ENCODE peak calls at places on chromosomes 2 and 18, in four cellular contexts. H, X, A and E are unnamed samples.

GRCh38 chr2:232039086-232039485 is 77.6 kb downstream of the DIS3L2 start:
- DNase-seq in X (no peak), A (no peak), H (no peak), E (no peak)

GRCh38 chr2:53768233-53768542 is 584 bp downstream of the CHAC2 start:
- DNase-seq in X (no peak), H (peak; percentile 63), A (peak; percentile 29), E (no peak)

GRCh38 chr2:5898667-5899066 is 206.5 kb downstream of the SOX11 start:
- DNase-seq in H (no peak), X (no peak), A (no peak), E (no peak)

GRCh38 chr2:65937379-65938160 is 497.4 kb upstream of the MEIS1 start:
- DNase-seq in H (no peak), A (no peak), X (no peak), E (no peak)

GRCh38 chr2:202817771-202818170 is 53.8 kb downstream of the ICA1L start:
- DNase-seq in A (no peak), H (no peak), X (no peak), E (no peak)

GRCh38 chr2:109623297-109623696 is 9.1 kb downstream of the SOWAHC start:
- DNase-seq in X (no peak), A (no peak), H (no peak), E (no peak)

GRCh38 chr18:78873916-78874505 is 105.6 kb upstream of the SALL3 start:
- DNase-seq in H (no peak), A (no peak), X (no peak), E (no peak)

GRCh38 chr2:113012436-113013335 is 7.4 kb downstream of the IL36A start:
- DNase-seq in H (no peak), A (no peak), X (no peak), E (no peak)

GRCh38 chr18:59760212-59760997 is 63.2 kb upstream of the CCBE1 start:
- DNase-seq in A (no peak), X (no peak), H (no peak), E (no peak)

GRCh38 chr2:3001595-3002184 is 375.9 kb downstream of the EIPR1 start:
- DNase-seq in H (peak; percentile 30), X (no peak), A (peak; percentile 22), E (no peak)

GRCh38 chr2:213251618-213252017 is 32.6 kb upstream of the SPAG16 start:
- DNase-seq in X (no peak), A (no peak), H (no peak), E (no peak)

GRCh38 chr18:32576296-32576916 is 105.7 kb upstream of the GAREM1 start:
- DNase-seq in H (peak; percentile 28), A (no peak), X (no peak), E (no peak)

GRCh38 chr18:24173997-24174396 is 35.1 kb downstream of the CABYR start:
- DNase-seq in X (no peak), H (no peak), A (no peak), E (no peak)

GRCh38 chr2:61763605-61764034 is 90.2 kb downstream of the FAM161A start:
- DNase-seq in A (peak; percentile 76), H (peak; percentile 87), X (peak; percentile 93), E (peak; percentile 84)

GRCh38 chr2:129011466-129012061 is 692.9 kb upstream of the HS6ST1 start:
- DNase-seq in H (no peak), X (no peak), A (no peak), E (no peak)

DNA sequence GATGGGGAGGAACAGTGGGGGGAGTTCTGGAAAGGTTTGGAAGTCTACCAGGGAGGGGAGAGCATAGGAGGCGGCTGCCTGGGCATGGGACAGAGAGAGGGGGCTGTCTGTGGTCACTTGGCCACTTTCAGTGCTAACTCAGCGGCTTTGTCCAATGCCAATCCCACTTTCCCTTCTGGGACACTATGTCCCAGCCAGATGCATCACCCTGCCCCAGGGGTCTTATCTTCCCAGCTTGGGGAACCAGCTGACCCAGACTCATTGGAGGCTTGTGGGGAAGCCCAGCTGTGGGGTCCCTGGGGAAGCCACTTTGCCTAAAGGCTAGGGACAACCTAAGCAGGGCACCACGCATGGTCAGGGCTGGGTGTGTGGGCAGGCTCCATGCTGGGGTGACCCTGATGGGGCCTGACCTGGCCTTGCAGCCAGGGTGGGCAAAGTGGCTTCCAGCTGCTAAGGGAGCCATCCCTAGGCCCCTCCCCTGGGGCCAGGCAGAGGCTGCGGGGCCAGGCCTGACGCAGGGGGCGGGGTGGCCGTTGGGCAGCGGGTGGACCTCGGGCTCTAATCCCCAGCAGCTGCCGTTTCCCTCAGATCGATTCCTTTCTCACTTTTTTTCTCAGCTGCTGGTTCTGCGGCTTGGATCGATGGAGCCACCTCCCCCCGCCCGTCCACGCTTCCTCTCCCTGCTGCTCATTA is 1.6 kb upstream of the ASIC4 start:
- DNase-seq in A (no peak), X (no peak), H (no peak), E (no peak)
- TF ChIP-seq CTCF in A (no peak), X (no peak), H (no peak), E (no peak)

GRCh38 chr2:136324966-136325365 is 207.0 kb upstream of the CXCR4 start:
- DNase-seq in H (no peak), X (no peak), A (no peak), E (no peak)

GRCh38 chr2:136325844-136326291 is 207.9 kb upstream of the CXCR4 start:
- DNase-seq in H (no peak), A (no peak), X (no peak), E (no peak)

GRCh38 chr2:136323212-136323611 is 205.3 kb upstream of the CXCR4 start:
- DNase-seq in A (no peak), H (no peak), X (no peak), E (no peak)

GRCh38 chr2:136322436-136322835 is 204.5 kb upstream of the CXCR4 start:
- DNase-seq in A (no peak), X (no peak), H (no peak), E (no peak)

DNA sequence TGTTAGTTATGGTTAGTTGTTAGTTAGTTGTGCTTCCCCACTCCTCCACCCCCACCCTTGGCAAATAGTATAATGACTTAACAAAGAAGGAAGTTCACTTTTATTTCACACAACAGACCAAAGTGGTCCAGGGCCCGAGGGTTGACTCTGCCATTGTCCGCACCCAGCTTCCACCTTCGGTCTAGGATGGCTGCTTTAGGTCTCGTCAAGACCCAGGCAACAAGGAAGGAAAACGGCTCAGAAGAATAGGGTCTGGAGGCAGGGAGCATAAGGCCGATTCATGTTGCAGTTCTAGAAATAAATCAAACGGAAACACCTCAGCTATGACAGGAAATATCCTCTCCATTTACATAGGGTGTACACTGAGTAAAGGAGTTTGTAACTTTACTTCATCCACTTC is 206.0 kb upstream of the CXCR4 start:
- DNase-seq in H (no peak), X (no peak), A (no peak), E (no peak)
- H3K4me1 ChIP-seq in H (no peaks in the 10 kb centered on the region), X (no peaks in the 10 kb centered on the region), A (no peaks in the 10 kb centered on the region), E (no peaks in the 10 kb centered on the region)

DNA sequence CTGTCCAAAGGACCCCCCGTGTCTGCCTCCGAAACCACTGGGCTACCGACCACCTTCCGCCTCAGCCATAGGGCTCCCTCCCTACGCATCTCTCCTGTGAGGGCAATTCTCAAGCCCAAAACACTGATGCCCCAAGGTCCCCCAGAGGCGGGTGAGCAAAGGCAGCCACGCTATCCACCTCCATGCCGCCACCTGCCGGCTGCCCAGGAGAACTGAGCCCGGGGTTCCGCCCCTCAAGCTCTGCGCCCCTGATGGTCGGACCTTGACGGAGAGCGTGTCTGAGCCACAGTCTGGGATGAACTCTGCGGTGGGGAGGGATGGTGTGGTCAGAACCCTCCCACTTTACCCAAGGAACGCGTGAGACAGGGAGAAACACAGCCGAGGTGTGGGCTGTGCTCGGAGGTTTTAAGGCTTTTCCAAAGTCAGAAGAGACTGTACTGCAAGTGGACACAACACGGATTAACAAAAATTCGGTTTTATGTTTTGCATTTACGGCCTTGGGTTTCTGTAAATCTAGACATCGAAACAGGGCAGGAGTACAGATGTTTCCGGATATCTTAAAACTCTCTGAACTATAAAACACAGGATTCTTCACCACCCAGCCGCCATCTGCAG is 114.1 kb downstream of the ZNF516 start:
- DNase-seq in A (no peak), X (no peak), H (no peak), E (peak; percentile 61)
- TF ChIP-seq CTCF in A (peak; percentile 36), X (no peak), H (peak; percentile 42), E (peak; percentile 59)

GRCh38 chr2:55155764-55156221 is 76.3 kb downstream of the CLHC1 start:
- DNase-seq in X (no peak), A (no peak), H (no peak), E (no peak)
- H3K4me1 ChIP-seq in X (peaks cover 20% of the 10 kb centered on the region), A (peaks cover 4% of the 10 kb centered on the region), H (peaks cover 4% of the 10 kb centered on the region), E (peaks cover 18% of the 10 kb centered on the region)

GRCh38 chr2:215313219-215313656 is 1.4 kb downstream of the ATIC start:
- DNase-seq in A (no peak), H (no peak), X (no peak), E (no peak)

GRCh38 chr2:215314896-215315295 is 3.0 kb downstream of the ATIC start:
- DNase-seq in A (no peak), H (no peak), X (no peak), E (no peak)

GRCh38 chr2:215316336-215316735 is 4.5 kb downstream of the ATIC start:
- DNase-seq in A (no peak), H (no peak), X (no peak), E (no peak)

GRCh38 chr2:215315301-215315700 is 3.4 kb downstream of the ATIC start:
- DNase-seq in X (no peak), H (no peak), A (no peak), E (no peak)

GRCh38 chr2:215311625-215312394 is at the start of gene ATIC:
- DNase-seq in H (peak; percentile 98), X (peak; percentile 95), A (peak; percentile 95), E (peak; percentile 86)
- TF ChIP-seq CTCF in H (no peak), X (no peak), A (peak; percentile 45), E (peak; percentile 43)

GRCh38 chr18:9565407-9565806 is 49.0 kb downstream of the PPP4R1 start:
- DNase-seq in X (no peak), A (no peak), H (no peak), E (no peak)
- H3K4me1 ChIP-seq in X (no peaks in the 10 kb centered on the region), A (no peaks in the 10 kb centered on the region), H (no peaks in the 10 kb centered on the region), E (peaks cover 10% of the 10 kb centered on the region)

GRCh38 chr2:127454595-127455565 is 36.7 kb downstream of the PROC start:
- DNase-seq in A (no peak), H (no peak), X (no peak), E (no peak)

GRCh38 chr2:127455566-127456493 is 37.6 kb downstream of the PROC start:
- DNase-seq in A (no peak), X (no peak), H (no peak), E (no peak)

GRCh38 chr2:127451981-127452380 is 33.8 kb downstream of the PROC start:
- DNase-seq in X (no peak), A (no peak), H (no peak), E (no peak)

GRCh38 chr2:127453013-127453391 is 34.8 kb downstream of the PROC start:
- DNase-seq in X (no peak), A (no peak), H (no peak), E (no peak)

DNA sequence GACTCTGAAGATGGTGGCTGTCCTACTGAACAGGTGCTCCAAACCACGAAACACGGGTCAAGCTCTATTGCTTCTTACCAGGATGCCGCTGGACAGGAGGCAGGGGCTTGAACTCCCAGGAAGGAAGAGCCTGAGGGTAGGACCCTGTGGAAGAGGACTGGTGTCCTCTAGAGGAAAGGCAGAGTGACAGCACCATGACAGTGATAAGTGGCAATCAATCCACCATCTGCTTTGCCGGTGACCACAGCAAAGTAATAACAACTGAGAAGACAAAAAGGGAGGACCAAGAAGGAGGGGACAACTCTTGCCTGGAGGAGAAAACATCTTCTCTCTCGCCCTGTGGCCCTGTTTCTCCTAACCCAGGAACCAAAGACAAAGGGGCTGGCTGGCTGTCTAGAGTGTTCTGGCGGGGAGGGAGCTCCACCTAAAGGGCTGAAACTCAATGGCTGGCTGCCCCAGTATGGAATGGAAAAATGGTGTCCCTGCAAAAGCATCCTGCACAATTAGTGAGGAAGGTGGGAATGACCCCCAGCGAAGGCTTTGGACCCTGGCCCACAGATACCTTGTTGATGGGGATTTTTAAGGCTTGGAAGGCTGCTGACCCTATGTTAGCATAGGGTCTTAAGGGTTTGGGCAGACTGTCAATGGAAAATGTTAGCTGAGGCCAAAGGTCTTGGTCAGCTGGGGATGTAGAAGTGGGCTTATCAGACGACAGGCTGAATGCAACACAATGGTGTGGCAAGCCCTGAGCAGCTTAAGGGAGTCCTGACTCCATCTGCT is 35.4 kb downstream of the PROC start:
- DNase-seq in A (no peak), X (no peak), H (no peak), E (no peak)
- TF ChIP-seq CTCF in A (no peak), X (peak; percentile 18), H (no peak), E (no peak)